ENCODE peak calls at places on chromosome 16, in eight cellular contexts. K is CD8-positive, alpha-beta memory T cell; B is activated T-cell treated with anti-CD3 and anti-CD28 coated beads, Interleukin-2, amount 50 U/mL, for 72 hours; A is DMS153; S is endothelial cell; F is pons; L is iris pigment epithelial cell; D is activated CD4-positive, alpha-beta T cell treated with anti-CD3 and anti-CD28 coated beads for 24 hours. M is an unnamed sample.

GRCh38 chr16:9000664-9001063 is 37.0 kb upstream of the USP7 start:
- DNase-seq in K (no peak), B (no peak), A (no peak), S (no peak), F (no peak), L (no peak), D (no peak), M (no peak)

GRCh38 chr16:637081-638018 is 1.2 kb upstream of the METTL26 start:
- DNase-seq in K (no peak), B (peak; percentile 86), A (no peak), S (peak; percentile 88), F (peak; percentile 56), L (peak; percentile 82), D (peak; percentile 84), M (no peak)

GRCh38 chr16:51374346-51374745 is 223.3 kb upstream of the SALL1 start:
- DNase-seq in K (no peak), B (no peak), A (no peak), S (no peak), F (no peak), L (peak; percentile 88), D (no peak), M (no peak)

GRCh38 chr16:66367968-66368891 is 1.7 kb downstream of the CDH5 start:
- DNase-seq in K (no peak), B (no peak), A (no peak), S (peak; percentile 60), F (no peak), L (no peak), D (no peak), M (no peak)

GRCh38 chr16:21950782-21951521 is 2.2 kb upstream of the UQCRC2 start:
- DNase-seq in K (peak; percentile 26), B (no peak), A (no peak), S (no peak), F (peak; percentile 35), L (peak; percentile 28), D (no peak), M (no peak)

GRCh38 chr16:64381979-64382378 is 739.9 kb downstream of the CDH11 start:
- DNase-seq in K (no peak), B (no peak), A (no peak), S (no peak), F (no peak), L (no peak), D (no peak), M (no peak)

GRCh38 chr16:30888856-30889499 is 4.9 kb downstream of the BCL7C start:
- DNase-seq in K (no peak), B (no peak), A (no peak), S (no peak), F (no peak), L (no peak), D (no peak), M (no peak)

GRCh38 chr16:16032271-16032979 is 83.0 kb downstream of the ABCC1 start:
- DNase-seq in K (no peak), B (no peak), A (no peak), S (no peak), F (no peak), L (peak; percentile 65), D (no peak), M (no peak)

GRCh38 chr16:21037736-21038135 is 112.9 kb downstream of the DNAH3 start:
- DNase-seq in K (no peak), B (no peak), A (no peak), S (no peak), F (no peak), L (no peak), D (no peak), M (no peak)

GRCh38 chr16:6483634-6484033 is 849.0 kb upstream of the RBFOX1 start:
- DNase-seq in K (no peak), B (no peak), A (peak; percentile 35), S (peak; percentile 8), F (no peak), L (no peak), D (no peak), M (no peak)

GRCh38 chr16:3825103-3825502 is 55.4 kb downstream of the CREBBP start:
- DNase-seq in K (no peak), B (peak; percentile 8), A (no peak), S (no peak), F (no peak), L (peak; percentile 69), D (no peak), M (no peak)

GRCh38 chr16:9370071-9370491 is 278.6 kb downstream of the HAPSTR1 start:
- DNase-seq in K (no peak), B (no peak), A (no peak), S (no peak), F (no peak), L (no peak), D (no peak), M (no peak)

GRCh38 chr16:51009359-51009758 is 141.7 kb downstream of the SALL1 start:
- DNase-seq in K (no peak), B (no peak), A (no peak), S (no peak), F (no peak), L (no peak), D (no peak), M (no peak)

GRCh38 chr16:9836118-9836736 is 346.0 kb downstream of the GRIN2A start:
- DNase-seq in K (no peak), B (no peak), A (no peak), S (peak; percentile 48), F (peak; percentile 56), L (peak; percentile 30), D (no peak), M (no peak)